ENCODE peak calls at places on chromosomes 3 and 15, in four cellular contexts. One of them, this sample, is unnamed.
A peak's percentile ranks its signal among the peaks of the same experiment; 100 is the strongest.

GRCh38 chr3:49761661-49762060 is 24.7 kb downstream of the IP6K1 start:
- DNase-seq in HEK293T: no peak
- DNase-seq in WTC11: no peak
- DNase-seq in K562: no peak
- DNase-seq in this sample: no peak

GRCh38 chr15:82951472-82952155 is 906 bp downstream of the HOMER2 start:
- DNase-seq in HEK293T: peak; percentile 26
- DNase-seq in WTC11: no peak
- DNase-seq in K562: no peak
- DNase-seq in this sample: no peak

GRCh38 chr3:52054689-52055511 is 1.5 kb downstream of the DUSP7 start:
- DNase-seq in HEK293T: no peak
- DNase-seq in WTC11: peak; percentile 58
- DNase-seq in K562: peak; percentile 31
- DNase-seq in this sample: no peak

GRCh38 chr3:158991146-158991705 is 189.4 kb downstream of the MFSD1 start:
- DNase-seq in HEK293T: no peak
- DNase-seq in WTC11: peak; percentile 79
- DNase-seq in K562: no peak
- DNase-seq in this sample: no peak

GRCh38 chr15:70508561-70509281 is 254.6 kb downstream of the UACA start:
- DNase-seq in HEK293T: no peak
- DNase-seq in WTC11: no peak
- DNase-seq in K562: no peak
- DNase-seq in this sample: peak; percentile 7

GRCh38 chr3:105944721-105945120 is 75.9 kb upstream of the CBLB start:
- DNase-seq in HEK293T: no peak
- DNase-seq in WTC11: no peak
- DNase-seq in K562: no peak
- DNase-seq in this sample: peak; percentile 4

GRCh38 chr3:108159128-108159527 is 63.1 kb downstream of the IFT57 start:
- DNase-seq in HEK293T: no peak
- DNase-seq in WTC11: no peak
- DNase-seq in K562: no peak
- DNase-seq in this sample: no peak

GRCh38 chr3:46896386-46896785 is 18.9 kb downstream of the PTH1R start:
- DNase-seq in HEK293T: no peak
- DNase-seq in WTC11: no peak
- DNase-seq in K562: no peak
- DNase-seq in this sample: no peak

GRCh38 chr3:87924485-87924884 is 134.3 kb downstream of the CGGBP1 start:
- DNase-seq in HEK293T: no peak
- DNase-seq in WTC11: no peak
- DNase-seq in K562: no peak
- DNase-seq in this sample: no peak

GRCh38 chr3:10291139-10291500 is 1.6 kb downstream of the GHRL start:
- DNase-seq in HEK293T: no peak
- DNase-seq in WTC11: no peak
- DNase-seq in K562: no peak
- DNase-seq in this sample: no peak

GRCh38 chr15:83206971-83207621 is 527 bp downstream of the HDGFL3 start:
- DNase-seq in HEK293T: peak; percentile 67
- DNase-seq in WTC11: peak; percentile 57
- DNase-seq in K562: peak; percentile 57
- DNase-seq in this sample: no peak

GRCh38 chr15:39327005-39327725 is 253.7 kb upstream of the THBS1 start:
- DNase-seq in HEK293T: no peak
- DNase-seq in WTC11: no peak
- DNase-seq in K562: no peak
- DNase-seq in this sample: no peak

GRCh38 chr15:77769700-77770099 is 137.0 kb upstream of the LINGO1 start:
- DNase-seq in HEK293T: no peak
- DNase-seq in WTC11: no peak
- DNase-seq in K562: no peak
- DNase-seq in this sample: no peak

GRCh38 chr15:40445411-40446055 is 4.8 kb downstream of the BAHD1 start:
- DNase-seq in HEK293T: no peak
- DNase-seq in WTC11: no peak
- DNase-seq in K562: no peak
- DNase-seq in this sample: no peak

GRCh38 chr3:177793451-177793850 is 596.2 kb upstream of the TBL1XR1 start:
- DNase-seq in HEK293T: no peak
- DNase-seq in WTC11: no peak
- DNase-seq in K562: no peak
- DNase-seq in this sample: no peak

GRCh38 chr3:66386925-66387650 is 113.7 kb downstream of the LRIG1 start:
- DNase-seq in HEK293T: no peak
- DNase-seq in WTC11: no peak
- DNase-seq in K562: no peak
- DNase-seq in this sample: no peak

GRCh38 chr3:62667714-62668113 is 207.5 kb downstream of the CADPS start:
- DNase-seq in HEK293T: no peak
- DNase-seq in WTC11: peak; percentile 49
- DNase-seq in K562: peak; percentile 10
- DNase-seq in this sample: peak; percentile 4

GRCh38 chr15:49686626-49687025 is 65.8 kb downstream of the DTWD1 start:
- DNase-seq in HEK293T: no peak
- DNase-seq in WTC11: no peak
- DNase-seq in K562: no peak
- DNase-seq in this sample: no peak
- TF ChIP-seq ELF4 in HEK293T: no peak
- TF ChIP-seq ELF4 in WTC11: no peak
- TF ChIP-seq ELF4 in K562: no peak
- TF ChIP-seq ELF4 in this sample: no peak

DNA sequence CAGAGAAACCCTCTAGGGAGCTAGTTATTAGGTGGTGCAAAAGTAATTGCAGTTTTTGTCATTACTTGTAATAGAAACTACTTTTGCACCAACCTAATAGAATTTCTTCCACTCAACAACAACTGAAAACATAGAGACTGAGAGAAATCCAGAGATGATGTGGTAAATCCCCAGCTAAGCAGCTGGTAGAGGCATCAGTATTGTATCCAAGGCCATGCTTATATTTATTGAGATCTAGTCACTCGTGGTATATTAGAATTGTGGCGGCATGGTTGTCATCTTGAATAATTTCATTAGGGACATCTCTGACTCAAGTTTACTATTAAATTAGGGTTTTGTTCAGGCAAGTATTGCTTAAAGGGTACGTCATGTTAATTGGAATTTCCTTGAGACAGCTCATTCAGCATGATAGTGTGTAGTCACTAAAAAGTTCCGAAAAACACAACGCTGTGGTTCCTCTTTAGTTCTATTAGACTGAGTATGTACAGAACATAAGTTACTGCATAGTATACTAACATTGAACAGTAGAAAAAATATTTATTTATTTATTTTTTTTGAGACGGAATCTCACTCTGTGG is 35.3 kb downstream of the PAK2 start:
- DNase-seq in HEK293T: no peak
- DNase-seq in WTC11: no peak
- DNase-seq in K562: no peak
- DNase-seq in this sample: no peak
- TF ChIP-seq ELF4 in HEK293T: no peak
- TF ChIP-seq ELF4 in WTC11: no peak
- TF ChIP-seq ELF4 in K562: no peak
- TF ChIP-seq ELF4 in this sample: no peak

DNA sequence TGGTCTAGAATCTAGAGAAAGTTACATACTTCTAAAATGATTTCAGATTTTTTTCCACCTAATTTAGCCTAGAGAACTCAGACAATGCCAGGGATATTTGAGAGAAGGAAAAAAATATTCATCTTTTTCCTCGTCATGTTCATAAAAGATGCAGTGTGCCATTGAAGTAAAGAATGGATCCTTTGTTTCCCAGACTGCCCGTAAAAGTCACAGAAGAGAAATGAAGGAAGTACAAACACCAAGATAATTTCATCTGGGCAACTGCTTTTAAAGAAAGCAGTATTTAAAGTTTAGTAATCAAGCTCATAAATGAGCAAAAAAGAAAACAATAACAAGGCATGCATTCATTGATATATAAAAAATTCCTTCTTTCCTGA is 47.2 kb downstream of the TTC23 start:
- DNase-seq in HEK293T: no peak
- DNase-seq in WTC11: no peak
- DNase-seq in K562: no peak
- DNase-seq in this sample: no peak
- TF ChIP-seq ELF4 in HEK293T: no peak
- TF ChIP-seq ELF4 in WTC11: no peak
- TF ChIP-seq ELF4 in K562: no peak
- TF ChIP-seq ELF4 in this sample: no peak

GRCh38 chr3:156648086-156648485 is 26.3 kb upstream of the TIPARP start:
- DNase-seq in HEK293T: no peak
- DNase-seq in WTC11: no peak
- DNase-seq in K562: no peak
- DNase-seq in this sample: no peak
- TF ChIP-seq ELF4 in HEK293T: no peak
- TF ChIP-seq ELF4 in WTC11: no peak
- TF ChIP-seq ELF4 in K562: no peak
- TF ChIP-seq ELF4 in this sample: no peak

GRCh38 chr15:73843787-73844186 is 29.6 kb upstream of the TBC1D21 start:
- DNase-seq in HEK293T: no peak
- DNase-seq in WTC11: no peak
- DNase-seq in K562: no peak
- DNase-seq in this sample: no peak

GRCh38 chr15:73841756-73842590 is 31.4 kb upstream of the TBC1D21 start:
- DNase-seq in HEK293T: no peak
- DNase-seq in WTC11: no peak
- DNase-seq in K562: no peak
- DNase-seq in this sample: no peak

GRCh38 chr15:73839699-73840098 is 33.7 kb upstream of the TBC1D21 start:
- DNase-seq in HEK293T: no peak
- DNase-seq in WTC11: no peak
- DNase-seq in K562: no peak
- DNase-seq in this sample: no peak

GRCh38 chr15:73840771-73841170 is 32.6 kb upstream of the TBC1D21 start:
- DNase-seq in HEK293T: no peak
- DNase-seq in WTC11: no peak
- DNase-seq in K562: no peak
- DNase-seq in this sample: no peak

DNA sequence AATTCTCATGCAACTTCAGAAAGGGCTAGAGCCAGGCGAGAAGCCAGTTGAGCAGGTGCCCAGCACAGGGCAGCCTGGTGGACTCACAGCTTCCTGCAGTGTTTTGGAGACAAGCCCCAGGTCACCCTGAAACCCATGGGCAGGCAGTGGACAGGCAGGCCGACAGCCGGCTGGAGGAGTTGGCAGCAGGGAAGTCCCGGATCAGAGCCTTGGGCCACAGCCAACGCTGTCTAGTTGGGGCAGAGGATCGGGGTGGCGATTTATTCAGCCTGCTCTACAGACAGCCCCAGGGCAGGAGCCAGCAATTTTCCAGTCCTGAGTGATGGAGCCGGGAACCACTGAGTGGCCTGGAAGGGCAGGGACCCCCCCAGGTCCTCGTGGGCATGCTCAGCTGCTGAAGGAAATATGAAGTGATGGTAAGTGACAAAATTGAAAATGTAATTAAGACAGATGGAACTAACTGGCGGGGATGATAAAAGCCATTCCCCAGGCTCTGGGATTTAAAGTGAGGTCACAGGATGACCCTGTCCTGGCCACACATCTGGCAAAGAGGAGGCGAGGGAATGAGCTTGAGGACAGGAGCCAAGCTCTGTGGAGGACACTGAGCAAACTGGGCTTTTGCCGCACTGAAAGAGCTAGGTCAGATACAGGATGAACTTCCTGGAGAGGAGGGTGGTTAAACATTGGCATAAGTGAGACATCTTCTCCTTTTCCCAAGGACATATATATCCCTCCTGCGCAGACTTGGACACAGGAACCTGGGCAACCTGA is 34.4 kb upstream of the TBC1D21 start:
- DNase-seq in HEK293T: no peak
- DNase-seq in WTC11: no peak
- DNase-seq in K562: no peak
- DNase-seq in this sample: no peak
- TF ChIP-seq ELF4 in HEK293T: no peak
- TF ChIP-seq ELF4 in WTC11: no peak
- TF ChIP-seq ELF4 in K562: no peak
- TF ChIP-seq ELF4 in this sample: no peak